ENCODE peak calls at places on chromosome X, in seven cellular contexts. One of them, this sample, is unnamed.

GRCh38 chrX:39059866-39060265 is 258.6 kb downstream of the MID1IP1 start:
- DNase-seq in tibial nerve: no peak
- DNase-seq in cardiac muscle cell: no peak
- DNase-seq in effector memory CD4-positive, alpha-beta T cell: no peak
- DNase-seq in CD4-positive, alpha-beta T cell: no peak
- DNase-seq in ovary: no peak
- DNase-seq in dorsolateral prefrontal cortex: no peak
- DNase-seq in this sample: no peak

GRCh38 chrX:139831689-139832456 is 101.0 kb downstream of the ATP11C start:
- DNase-seq in tibial nerve: no peak
- DNase-seq in cardiac muscle cell: peak
- DNase-seq in effector memory CD4-positive, alpha-beta T cell: no peak
- DNase-seq in CD4-positive, alpha-beta T cell: no peak
- DNase-seq in ovary: no peak
- DNase-seq in dorsolateral prefrontal cortex: no peak
- DNase-seq in this sample: no peak

GRCh38 chrX:25007059-25008053 is 8.4 kb downstream of the ARX start:
- DNase-seq in tibial nerve: no peak
- DNase-seq in cardiac muscle cell: no peak
- DNase-seq in effector memory CD4-positive, alpha-beta T cell: no peak
- DNase-seq in CD4-positive, alpha-beta T cell: no peak
- DNase-seq in ovary: peak
- DNase-seq in dorsolateral prefrontal cortex: no peak
- DNase-seq in this sample: no peak

GRCh38 chrX:47484885-47485284 is 1.9 kb upstream of the ZNF41 start:
- DNase-seq in tibial nerve: no peak
- DNase-seq in cardiac muscle cell: no peak
- DNase-seq in effector memory CD4-positive, alpha-beta T cell: no peak
- DNase-seq in CD4-positive, alpha-beta T cell: no peak
- DNase-seq in ovary: no peak
- DNase-seq in dorsolateral prefrontal cortex: no peak
- DNase-seq in this sample: no peak

GRCh38 chrX:72045552-72046277 is 86.0 kb downstream of the RTL5 start:
- DNase-seq in tibial nerve: no peak
- DNase-seq in cardiac muscle cell: no peak
- DNase-seq in effector memory CD4-positive, alpha-beta T cell: no peak
- DNase-seq in CD4-positive, alpha-beta T cell: no peak
- DNase-seq in ovary: no peak
- DNase-seq in dorsolateral prefrontal cortex: no peak
- DNase-seq in this sample: no peak

GRCh38 chrX:118254611-118255010 is 91.3 kb upstream of the WDR44 start:
- DNase-seq in tibial nerve: peak
- DNase-seq in cardiac muscle cell: peak
- DNase-seq in effector memory CD4-positive, alpha-beta T cell: no peak
- DNase-seq in CD4-positive, alpha-beta T cell: no peak
- DNase-seq in ovary: peak
- DNase-seq in dorsolateral prefrontal cortex: no peak
- DNase-seq in this sample: peak

GRCh38 chrX:47239199-47239598 is 6.4 kb downstream of the USP11 start:
- DNase-seq in tibial nerve: no peak
- DNase-seq in cardiac muscle cell: no peak
- DNase-seq in effector memory CD4-positive, alpha-beta T cell: no peak
- DNase-seq in CD4-positive, alpha-beta T cell: no peak
- DNase-seq in ovary: no peak
- DNase-seq in dorsolateral prefrontal cortex: no peak
- DNase-seq in this sample: no peak

GRCh38 chrX:8504451-8504850 is 39.8 kb downstream of the VCX3B start:
- DNase-seq in tibial nerve: no peak
- DNase-seq in cardiac muscle cell: peak
- DNase-seq in effector memory CD4-positive, alpha-beta T cell: no peak
- DNase-seq in CD4-positive, alpha-beta T cell: no peak
- DNase-seq in ovary: no peak
- DNase-seq in dorsolateral prefrontal cortex: no peak
- DNase-seq in this sample: peak

GRCh38 chrX:19604375-19604774 is 89.1 kb upstream of the MAP3K15 start:
- DNase-seq in tibial nerve: no peak
- DNase-seq in cardiac muscle cell: no peak
- DNase-seq in effector memory CD4-positive, alpha-beta T cell: no peak
- DNase-seq in CD4-positive, alpha-beta T cell: no peak
- DNase-seq in ovary: no peak
- DNase-seq in dorsolateral prefrontal cortex: no peak
- DNase-seq in this sample: no peak

GRCh38 chrX:989959-990510 is 222.4 kb downstream of the CRLF2 start:
- DNase-seq in tibial nerve: peak
- DNase-seq in cardiac muscle cell: peak
- DNase-seq in effector memory CD4-positive, alpha-beta T cell: peak
- DNase-seq in CD4-positive, alpha-beta T cell: peak
- DNase-seq in ovary: peak
- DNase-seq in dorsolateral prefrontal cortex: peak
- DNase-seq in this sample: no peak

GRCh38 chrX:10077425-10078188 is 79.2 kb upstream of the CLCN4 start:
- DNase-seq in tibial nerve: no peak
- DNase-seq in cardiac muscle cell: no peak
- DNase-seq in effector memory CD4-positive, alpha-beta T cell: no peak
- DNase-seq in CD4-positive, alpha-beta T cell: peak
- DNase-seq in ovary: no peak
- DNase-seq in dorsolateral prefrontal cortex: no peak
- DNase-seq in this sample: no peak

GRCh38 chrX:49186125-49187027 is at the start of gene PRICKLE3:
- DNase-seq in tibial nerve: peak
- DNase-seq in cardiac muscle cell: peak
- DNase-seq in effector memory CD4-positive, alpha-beta T cell: peak
- DNase-seq in CD4-positive, alpha-beta T cell: peak
- DNase-seq in ovary: peak
- DNase-seq in dorsolateral prefrontal cortex: peak
- DNase-seq in this sample: peak

GRCh38 chrX:80432441-80432840 is 12.2 kb downstream of the TENT5D start:
- DNase-seq in tibial nerve: no peak
- DNase-seq in cardiac muscle cell: no peak
- DNase-seq in effector memory CD4-positive, alpha-beta T cell: no peak
- DNase-seq in CD4-positive, alpha-beta T cell: no peak
- DNase-seq in ovary: no peak
- DNase-seq in dorsolateral prefrontal cortex: no peak
- DNase-seq in this sample: no peak

GRCh38 chrX:107552976-107553375 is 75.3 kb upstream of the PRPS1 start:
- DNase-seq in tibial nerve: no peak
- DNase-seq in cardiac muscle cell: peak
- DNase-seq in effector memory CD4-positive, alpha-beta T cell: no peak
- DNase-seq in CD4-positive, alpha-beta T cell: no peak
- DNase-seq in ovary: no peak
- DNase-seq in dorsolateral prefrontal cortex: no peak
- DNase-seq in this sample: no peak

GRCh38 chrX:22081475-22082092 is 49.5 kb downstream of the PHEX start:
- DNase-seq in tibial nerve: peak
- DNase-seq in cardiac muscle cell: peak
- DNase-seq in effector memory CD4-positive, alpha-beta T cell: peak
- DNase-seq in CD4-positive, alpha-beta T cell: peak
- DNase-seq in ovary: peak
- DNase-seq in dorsolateral prefrontal cortex: no peak
- DNase-seq in this sample: peak

GRCh38 chrX:17376381-17377046 is 1.5 kb downstream of the NHS start:
- DNase-seq in tibial nerve: no peak
- DNase-seq in cardiac muscle cell: no peak
- DNase-seq in effector memory CD4-positive, alpha-beta T cell: no peak
- DNase-seq in CD4-positive, alpha-beta T cell: no peak
- DNase-seq in ovary: no peak
- DNase-seq in dorsolateral prefrontal cortex: no peak
- DNase-seq in this sample: peak

GRCh38 chrX:6708676-6709075 is 173.8 kb upstream of the VCX3A start:
- DNase-seq in tibial nerve: no peak
- DNase-seq in cardiac muscle cell: no peak
- DNase-seq in effector memory CD4-positive, alpha-beta T cell: no peak
- DNase-seq in CD4-positive, alpha-beta T cell: no peak
- DNase-seq in ovary: no peak
- DNase-seq in dorsolateral prefrontal cortex: no peak
- DNase-seq in this sample: no peak

GRCh38 chrX:114985967-114986592 is 31.3 kb downstream of the IL13RA2 start:
- DNase-seq in tibial nerve: no peak
- DNase-seq in cardiac muscle cell: peak
- DNase-seq in effector memory CD4-positive, alpha-beta T cell: no peak
- DNase-seq in CD4-positive, alpha-beta T cell: no peak
- DNase-seq in ovary: no peak
- DNase-seq in dorsolateral prefrontal cortex: no peak
- DNase-seq in this sample: no peak

GRCh38 chrX:80808854-80809493 is 703 bp downstream of the BRWD3 start:
- DNase-seq in tibial nerve: no peak
- DNase-seq in cardiac muscle cell: peak
- DNase-seq in effector memory CD4-positive, alpha-beta T cell: peak
- DNase-seq in CD4-positive, alpha-beta T cell: peak
- DNase-seq in ovary: peak
- DNase-seq in dorsolateral prefrontal cortex: no peak
- DNase-seq in this sample: no peak

DNA sequence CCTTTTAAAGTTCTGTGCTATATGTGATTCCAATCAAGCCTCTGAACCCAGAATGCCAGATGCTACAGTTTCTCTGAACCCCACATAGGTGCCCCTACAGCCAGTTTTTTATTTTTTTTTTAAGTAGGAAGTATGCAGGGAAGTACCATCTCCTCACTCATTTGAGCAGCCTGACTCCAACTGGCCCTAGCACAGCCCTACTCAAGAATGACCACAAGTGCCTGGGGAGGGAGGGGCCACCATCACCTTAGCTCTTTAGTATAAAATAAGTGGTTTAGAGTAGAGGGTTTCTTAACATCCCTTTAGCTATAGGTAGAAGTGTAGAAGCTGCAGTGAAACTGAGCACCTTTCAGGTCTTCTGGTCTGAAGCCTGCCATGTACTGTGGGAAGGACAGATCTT is 14.4 kb downstream of the MSN start:
- DNase-seq in tibial nerve: no peak
- DNase-seq in cardiac muscle cell: no peak
- DNase-seq in effector memory CD4-positive, alpha-beta T cell: no peak
- DNase-seq in CD4-positive, alpha-beta T cell: no peak
- DNase-seq in ovary: no peak
- DNase-seq in dorsolateral prefrontal cortex: no peak
- DNase-seq in this sample: no peak
- H3K27ac ChIP-seq in tibial nerve: no peak
- H3K27ac ChIP-seq in cardiac muscle cell: no peak
- H3K27ac ChIP-seq in effector memory CD4-positive, alpha-beta T cell: no peak
- H3K27ac ChIP-seq in CD4-positive, alpha-beta T cell: peak
- H3K27ac ChIP-seq in ovary: no peak
- H3K27ac ChIP-seq in dorsolateral prefrontal cortex: no peak
- H3K27ac ChIP-seq in this sample: no peak

GRCh38 chrX:77426811-77427210 is 20.4 kb upstream of the FGF16 start:
- DNase-seq in tibial nerve: no peak
- DNase-seq in cardiac muscle cell: peak
- DNase-seq in effector memory CD4-positive, alpha-beta T cell: no peak
- DNase-seq in CD4-positive, alpha-beta T cell: no peak
- DNase-seq in ovary: no peak
- DNase-seq in dorsolateral prefrontal cortex: no peak
- DNase-seq in this sample: no peak

GRCh38 chrX:77427586-77427985 is 19.6 kb upstream of the FGF16 start:
- DNase-seq in tibial nerve: no peak
- DNase-seq in cardiac muscle cell: no peak
- DNase-seq in effector memory CD4-positive, alpha-beta T cell: no peak
- DNase-seq in CD4-positive, alpha-beta T cell: no peak
- DNase-seq in ovary: no peak
- DNase-seq in dorsolateral prefrontal cortex: no peak
- DNase-seq in this sample: no peak

DNA sequence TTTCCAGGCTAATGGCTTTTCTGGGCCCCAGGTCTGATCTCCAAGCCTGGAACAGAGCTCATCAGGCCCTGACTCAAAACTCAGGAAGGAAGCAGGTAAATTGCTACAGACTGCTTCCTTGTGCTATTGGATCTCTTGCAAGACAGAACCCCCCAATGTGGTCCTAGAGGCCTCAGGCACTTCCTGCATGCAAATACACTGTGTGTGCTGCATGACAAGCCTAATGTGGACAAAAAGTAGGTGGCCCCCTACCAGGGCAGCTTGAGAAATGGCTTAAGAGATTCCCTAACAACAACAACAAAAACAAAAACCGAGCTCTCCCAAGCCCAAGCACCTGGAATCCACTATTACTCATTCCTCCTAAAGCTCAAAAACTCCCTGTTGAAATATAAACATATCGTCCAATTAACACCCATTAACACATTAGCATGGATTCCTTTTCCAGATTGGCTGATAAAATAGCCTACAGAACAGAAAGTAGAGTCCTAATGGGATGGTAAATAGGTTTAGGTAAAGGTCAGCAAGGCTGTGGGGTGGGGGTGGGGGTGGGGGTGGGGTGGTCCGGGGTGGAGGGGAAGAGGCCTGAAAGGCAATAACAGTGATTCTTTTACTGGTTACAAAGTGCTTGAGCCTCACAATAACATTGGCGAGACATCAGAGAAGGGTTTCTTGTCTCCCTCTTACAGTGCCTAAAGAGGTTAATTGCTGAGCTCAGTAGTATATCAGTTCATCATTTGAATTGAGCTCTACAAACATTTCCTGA is 24.1 kb upstream of the FGF16 start:
- DNase-seq in tibial nerve: no peak
- DNase-seq in cardiac muscle cell: no peak
- DNase-seq in effector memory CD4-positive, alpha-beta T cell: no peak
- DNase-seq in CD4-positive, alpha-beta T cell: no peak
- DNase-seq in ovary: no peak
- DNase-seq in dorsolateral prefrontal cortex: no peak
- DNase-seq in this sample: no peak
- H3K27ac ChIP-seq in tibial nerve: no peak
- H3K27ac ChIP-seq in cardiac muscle cell: no peak
- H3K27ac ChIP-seq in effector memory CD4-positive, alpha-beta T cell: no peak
- H3K27ac ChIP-seq in CD4-positive, alpha-beta T cell: no peak
- H3K27ac ChIP-seq in ovary: no peak
- H3K27ac ChIP-seq in dorsolateral prefrontal cortex: no peak
- H3K27ac ChIP-seq in this sample: no peak

DNA sequence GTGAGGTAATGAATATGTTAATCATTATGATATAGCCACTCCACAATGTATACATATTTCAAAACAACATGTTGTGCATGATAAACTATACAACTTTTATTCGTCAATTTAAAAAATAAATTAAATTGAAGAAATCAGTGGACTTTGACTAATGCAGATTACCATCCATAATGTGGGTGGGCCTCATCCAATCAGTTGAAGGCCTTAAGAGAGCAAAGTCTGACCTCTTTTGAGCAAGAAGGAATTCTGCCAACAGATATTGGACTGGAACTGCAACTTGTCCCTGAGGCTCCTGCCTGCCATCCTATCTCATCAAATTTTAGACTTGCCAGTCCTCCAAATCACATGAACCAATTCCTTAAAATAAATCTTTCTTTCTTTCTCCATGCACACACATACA is 57.4 kb upstream of the SLC16A2 start:
- DNase-seq in tibial nerve: no peak
- DNase-seq in cardiac muscle cell: no peak
- DNase-seq in effector memory CD4-positive, alpha-beta T cell: no peak
- DNase-seq in CD4-positive, alpha-beta T cell: no peak
- DNase-seq in ovary: no peak
- DNase-seq in dorsolateral prefrontal cortex: no peak
- DNase-seq in this sample: no peak
- H3K27ac ChIP-seq in tibial nerve: no peak
- H3K27ac ChIP-seq in cardiac muscle cell: no peak
- H3K27ac ChIP-seq in effector memory CD4-positive, alpha-beta T cell: no peak
- H3K27ac ChIP-seq in CD4-positive, alpha-beta T cell: no peak
- H3K27ac ChIP-seq in ovary: no peak
- H3K27ac ChIP-seq in dorsolateral prefrontal cortex: no peak
- H3K27ac ChIP-seq in this sample: no peak

DNA sequence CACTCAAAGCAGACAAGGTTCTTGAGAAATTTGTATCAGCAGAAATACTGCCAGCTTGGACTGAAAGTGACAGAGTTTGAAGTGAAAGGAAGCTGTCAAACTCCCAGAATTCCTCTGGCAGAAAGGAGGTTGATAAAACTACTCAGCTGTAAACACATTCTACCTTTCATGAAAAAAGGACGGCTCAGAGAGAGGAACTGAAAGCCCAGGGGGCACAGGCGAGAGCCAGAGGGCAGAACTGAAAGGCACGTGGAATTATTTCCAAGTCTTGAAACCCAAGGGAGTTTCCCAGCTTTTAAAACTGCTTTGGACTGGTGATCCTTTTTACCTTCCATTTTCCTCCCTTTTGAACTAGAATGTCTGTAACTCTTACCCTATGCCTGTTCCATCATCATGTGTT is 14.5 kb upstream of the MED14 start:
- DNase-seq in tibial nerve: no peak
- DNase-seq in cardiac muscle cell: no peak
- DNase-seq in effector memory CD4-positive, alpha-beta T cell: no peak
- DNase-seq in CD4-positive, alpha-beta T cell: no peak
- DNase-seq in ovary: no peak
- DNase-seq in dorsolateral prefrontal cortex: no peak
- DNase-seq in this sample: no peak
- H3K27ac ChIP-seq in tibial nerve: peak
- H3K27ac ChIP-seq in cardiac muscle cell: peak
- H3K27ac ChIP-seq in effector memory CD4-positive, alpha-beta T cell: no peak
- H3K27ac ChIP-seq in CD4-positive, alpha-beta T cell: no peak
- H3K27ac ChIP-seq in ovary: no peak
- H3K27ac ChIP-seq in dorsolateral prefrontal cortex: no peak
- H3K27ac ChIP-seq in this sample: no peak

This sample was measured in SJSA1.